ENCODE peak calls at places on chromosomes 5 and 9, in seven cellular contexts. One of them, this sample, is unnamed.

GRCh38 chr5:147643142-147643541 is 133.3 kb upstream of the DPYSL3 start:
- DNase-seq in heart right ventricle: no peak
- DNase-seq in small intestine: no peak
- DNase-seq in left ventricle myocardium inferior: no peak
- DNase-seq in colonic mucosa: no peak
- DNase-seq in neural progenitor cell: no peak
- DNase-seq in A549: no peak
- DNase-seq in this sample: no peak

GRCh38 chr5:172336264-172336663 is 52.7 kb upstream of the UBTD2 start:
- DNase-seq in heart right ventricle: no peak
- DNase-seq in small intestine: no peak
- DNase-seq in left ventricle myocardium inferior: no peak
- DNase-seq in colonic mucosa: no peak
- DNase-seq in neural progenitor cell: no peak
- DNase-seq in A549: no peak
- DNase-seq in this sample: no peak

GRCh38 chr5:61256474-61256873 is 75.6 kb upstream of the ZSWIM6 start:
- DNase-seq in heart right ventricle: peak
- DNase-seq in small intestine: peak
- DNase-seq in left ventricle myocardium inferior: peak
- DNase-seq in colonic mucosa: peak
- DNase-seq in neural progenitor cell: no peak
- DNase-seq in A549: no peak
- DNase-seq in this sample: no peak

GRCh38 chr9:92610470-92611420 is 59.2 kb downstream of the IPPK start:
- DNase-seq in heart right ventricle: peak
- DNase-seq in small intestine: no peak
- DNase-seq in left ventricle myocardium inferior: peak
- DNase-seq in colonic mucosa: no peak
- DNase-seq in neural progenitor cell: no peak
- DNase-seq in A549: no peak
- DNase-seq in this sample: no peak

GRCh38 chr9:134571946-134572914 is 69.4 kb upstream of the COL5A1 start:
- DNase-seq in heart right ventricle: peak
- DNase-seq in small intestine: no peak
- DNase-seq in left ventricle myocardium inferior: peak
- DNase-seq in colonic mucosa: peak
- DNase-seq in neural progenitor cell: no peak
- DNase-seq in A549: no peak
- DNase-seq in this sample: no peak

GRCh38 chr5:61167382-61167781 is 5.1 kb upstream of the SMIM15 start:
- DNase-seq in heart right ventricle: no peak
- DNase-seq in small intestine: peak
- DNase-seq in left ventricle myocardium inferior: no peak
- DNase-seq in colonic mucosa: no peak
- DNase-seq in neural progenitor cell: no peak
- DNase-seq in A549: peak
- DNase-seq in this sample: no peak

GRCh38 chr5:56565693-56566092 is 249.7 kb upstream of the MAP3K1 start:
- DNase-seq in heart right ventricle: no peak
- DNase-seq in small intestine: no peak
- DNase-seq in left ventricle myocardium inferior: no peak
- DNase-seq in colonic mucosa: no peak
- DNase-seq in neural progenitor cell: no peak
- DNase-seq in A549: no peak
- DNase-seq in this sample: no peak

GRCh38 chr5:127363403-127363802 is 72.8 kb downstream of the MEGF10 start:
- DNase-seq in heart right ventricle: no peak
- DNase-seq in small intestine: peak
- DNase-seq in left ventricle myocardium inferior: no peak
- DNase-seq in colonic mucosa: no peak
- DNase-seq in neural progenitor cell: no peak
- DNase-seq in A549: no peak
- DNase-seq in this sample: no peak

GRCh38 chr5:153632748-153633290 is 142.3 kb downstream of the GRIA1 start:
- DNase-seq in heart right ventricle: no peak
- DNase-seq in small intestine: no peak
- DNase-seq in left ventricle myocardium inferior: no peak
- DNase-seq in colonic mucosa: no peak
- DNase-seq in neural progenitor cell: no peak
- DNase-seq in A549: no peak
- DNase-seq in this sample: no peak

GRCh38 chr9:80320480-80320879 is 748.7 kb downstream of the TLE4 start:
- DNase-seq in heart right ventricle: no peak
- DNase-seq in small intestine: no peak
- DNase-seq in left ventricle myocardium inferior: no peak
- DNase-seq in colonic mucosa: no peak
- DNase-seq in neural progenitor cell: no peak
- DNase-seq in A549: no peak
- DNase-seq in this sample: no peak

GRCh38 chr9:107615325-107615724 is 125.8 kb upstream of the KLF4 start:
- DNase-seq in heart right ventricle: no peak
- DNase-seq in small intestine: no peak
- DNase-seq in left ventricle myocardium inferior: no peak
- DNase-seq in colonic mucosa: no peak
- DNase-seq in neural progenitor cell: no peak
- DNase-seq in A549: no peak
- DNase-seq in this sample: no peak

GRCh38 chr5:530556-530955 is 6.3 kb upstream of the SLC9A3 start:
- DNase-seq in heart right ventricle: no peak
- DNase-seq in small intestine: no peak
- DNase-seq in left ventricle myocardium inferior: no peak
- DNase-seq in colonic mucosa: no peak
- DNase-seq in neural progenitor cell: no peak
- DNase-seq in A549: no peak
- DNase-seq in this sample: no peak

GRCh38 chr5:115559524-115559923 is 14.9 kb upstream of the FEM1C start:
- DNase-seq in heart right ventricle: no peak
- DNase-seq in small intestine: no peak
- DNase-seq in left ventricle myocardium inferior: no peak
- DNase-seq in colonic mucosa: no peak
- DNase-seq in neural progenitor cell: no peak
- DNase-seq in A549: no peak
- DNase-seq in this sample: no peak

GRCh38 chr5:127040779-127041520 is 10.6 kb upstream of the MARCHF3 start:
- DNase-seq in heart right ventricle: no peak
- DNase-seq in small intestine: peak
- DNase-seq in left ventricle myocardium inferior: no peak
- DNase-seq in colonic mucosa: peak
- DNase-seq in neural progenitor cell: no peak
- DNase-seq in A549: no peak
- DNase-seq in this sample: no peak

DNA sequence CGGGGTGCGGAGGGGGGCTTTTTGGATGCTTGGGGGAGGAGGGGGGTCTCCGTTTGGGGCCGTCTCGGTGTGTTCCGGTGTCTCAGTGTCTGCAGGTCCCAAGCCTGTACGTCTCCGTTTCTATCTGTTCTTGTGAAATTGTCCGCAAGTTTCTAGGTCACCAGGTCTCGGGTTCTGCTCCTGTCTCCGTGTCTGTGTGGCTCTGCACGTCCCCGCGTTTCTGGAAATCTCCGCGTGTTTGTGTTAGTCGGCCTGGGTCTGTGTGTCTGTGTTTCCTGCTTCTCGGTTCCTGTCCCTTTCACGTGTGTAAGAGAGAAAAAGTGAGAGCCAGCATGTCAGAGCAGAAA is 947 bp downstream of the COL27A1 start:
- DNase-seq in heart right ventricle: no peak
- DNase-seq in small intestine: peak
- DNase-seq in left ventricle myocardium inferior: no peak
- DNase-seq in colonic mucosa: no peak
- DNase-seq in neural progenitor cell: no peak
- DNase-seq in A549: no peak
- DNase-seq in this sample: no peak
- H3K27ac ChIP-seq in heart right ventricle: peak
- H3K27ac ChIP-seq in small intestine: peak
- H3K27ac ChIP-seq in left ventricle myocardium inferior: peak
- H3K27ac ChIP-seq in colonic mucosa: peak
- H3K27ac ChIP-seq in neural progenitor cell: no peak
- H3K27ac ChIP-seq in A549: peak
- H3K27ac ChIP-seq in this sample: no peak

GRCh38 chr5:154644745-154645411 is 110.3 kb upstream of the LARP1 start:
- DNase-seq in heart right ventricle: no peak
- DNase-seq in small intestine: peak
- DNase-seq in left ventricle myocardium inferior: no peak
- DNase-seq in colonic mucosa: no peak
- DNase-seq in neural progenitor cell: no peak
- DNase-seq in A549: no peak
- DNase-seq in this sample: no peak

GRCh38 chr5:154648706-154649105 is 106.5 kb upstream of the LARP1 start:
- DNase-seq in heart right ventricle: no peak
- DNase-seq in small intestine: peak
- DNase-seq in left ventricle myocardium inferior: no peak
- DNase-seq in colonic mucosa: no peak
- DNase-seq in neural progenitor cell: no peak
- DNase-seq in A549: no peak
- DNase-seq in this sample: no peak

GRCh38 chr5:154648229-154648628 is 106.9 kb upstream of the LARP1 start:
- DNase-seq in heart right ventricle: no peak
- DNase-seq in small intestine: no peak
- DNase-seq in left ventricle myocardium inferior: no peak
- DNase-seq in colonic mucosa: no peak
- DNase-seq in neural progenitor cell: no peak
- DNase-seq in A549: no peak
- DNase-seq in this sample: no peak

GRCh38 chr5:154647760-154648143 is 107.4 kb upstream of the LARP1 start:
- DNase-seq in heart right ventricle: no peak
- DNase-seq in small intestine: peak
- DNase-seq in left ventricle myocardium inferior: no peak
- DNase-seq in colonic mucosa: no peak
- DNase-seq in neural progenitor cell: no peak
- DNase-seq in A549: no peak
- DNase-seq in this sample: no peak

DNA sequence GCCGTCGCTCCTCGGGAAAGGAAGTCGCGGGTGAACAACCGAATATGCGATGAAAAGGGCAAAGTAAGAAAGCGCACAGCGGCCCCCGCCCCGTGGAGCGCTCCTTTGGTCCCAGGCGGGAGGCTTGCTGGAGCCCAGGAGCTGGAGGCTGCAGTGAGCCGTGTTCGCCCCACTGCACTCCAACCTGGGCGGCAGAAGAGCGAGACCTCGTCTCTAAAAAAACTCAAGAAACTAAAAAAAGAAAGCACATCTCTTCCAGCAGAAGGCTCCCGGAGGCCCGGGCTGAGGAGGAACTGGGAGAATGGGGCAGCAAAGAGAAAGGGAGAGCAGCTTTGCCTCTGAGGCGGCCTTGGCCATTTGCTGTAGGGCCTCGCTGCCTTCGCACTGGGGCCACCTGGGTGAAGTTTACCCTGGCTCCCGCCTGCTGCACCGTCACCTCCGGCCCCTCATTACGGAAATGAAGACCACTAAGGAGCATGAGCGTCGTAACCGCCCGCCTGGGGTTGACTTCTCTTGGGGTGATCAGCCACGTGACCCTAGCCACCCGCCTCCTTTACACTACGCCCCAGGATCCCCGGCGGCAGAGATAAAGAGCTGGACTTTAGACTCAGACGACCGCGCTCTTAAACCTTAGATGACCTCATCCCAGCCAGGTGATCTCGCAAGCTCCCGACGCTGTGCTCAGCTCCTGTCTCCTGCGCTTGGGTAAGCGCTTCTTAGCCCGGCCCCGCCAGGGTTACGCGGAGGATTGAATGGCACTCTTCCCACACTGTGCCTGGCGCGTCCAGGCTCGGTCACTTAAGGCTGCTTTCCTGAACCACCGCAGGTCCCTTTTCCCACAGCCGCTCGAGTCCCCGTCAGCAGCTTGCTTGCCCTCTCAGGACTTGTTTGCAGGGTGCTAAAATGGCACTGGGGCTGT is 108.1 kb upstream of the LARP1 start:
- DNase-seq in heart right ventricle: peak
- DNase-seq in small intestine: peak
- DNase-seq in left ventricle myocardium inferior: peak
- DNase-seq in colonic mucosa: peak
- DNase-seq in neural progenitor cell: peak
- DNase-seq in A549: no peak
- DNase-seq in this sample: no peak
- H3K27ac ChIP-seq in heart right ventricle: no peak
- H3K27ac ChIP-seq in small intestine: peak
- H3K27ac ChIP-seq in left ventricle myocardium inferior: no peak
- H3K27ac ChIP-seq in colonic mucosa: no peak
- H3K27ac ChIP-seq in neural progenitor cell: no peak
- H3K27ac ChIP-seq in A549: no peak
- H3K27ac ChIP-seq in this sample: no peak

GRCh38 chr5:142023836-142024235 is 11.0 kb upstream of the GNPDA1 start:
- DNase-seq in heart right ventricle: no peak
- DNase-seq in small intestine: no peak
- DNase-seq in left ventricle myocardium inferior: no peak
- DNase-seq in colonic mucosa: no peak
- DNase-seq in neural progenitor cell: no peak
- DNase-seq in A549: no peak
- DNase-seq in this sample: no peak
- H3K27ac ChIP-seq in heart right ventricle: no peak
- H3K27ac ChIP-seq in small intestine: no peak
- H3K27ac ChIP-seq in left ventricle myocardium inferior: no peak
- H3K27ac ChIP-seq in colonic mucosa: no peak
- H3K27ac ChIP-seq in neural progenitor cell: no peak
- H3K27ac ChIP-seq in A549: no peak
- H3K27ac ChIP-seq in this sample: no peak

DNA sequence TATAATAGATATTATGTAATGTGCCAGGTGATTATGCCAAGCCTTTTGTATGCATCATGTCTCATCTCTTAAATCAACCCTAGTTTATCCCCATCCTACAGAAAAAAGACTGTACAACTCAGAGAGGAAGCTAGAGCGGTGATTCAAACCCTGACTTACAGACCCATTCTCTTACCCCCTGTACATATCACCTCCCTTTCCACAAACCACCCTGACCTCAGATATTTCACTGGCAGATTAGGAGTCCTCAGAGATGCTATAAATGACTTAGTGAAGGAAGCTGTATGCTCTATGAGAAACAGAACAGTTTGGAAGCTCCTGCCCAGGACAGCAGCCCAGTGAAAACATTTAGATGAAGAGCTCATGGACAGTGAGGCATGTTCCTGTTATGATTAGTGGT is 79.0 kb upstream of the RARS1 start:
- DNase-seq in heart right ventricle: no peak
- DNase-seq in small intestine: no peak
- DNase-seq in left ventricle myocardium inferior: no peak
- DNase-seq in colonic mucosa: no peak
- DNase-seq in neural progenitor cell: no peak
- DNase-seq in A549: no peak
- DNase-seq in this sample: no peak
- H3K27ac ChIP-seq in heart right ventricle: no peak
- H3K27ac ChIP-seq in small intestine: no peak
- H3K27ac ChIP-seq in left ventricle myocardium inferior: no peak
- H3K27ac ChIP-seq in colonic mucosa: no peak
- H3K27ac ChIP-seq in neural progenitor cell: no peak
- H3K27ac ChIP-seq in A549: no peak
- H3K27ac ChIP-seq in this sample: no peak